ENCODE peak calls at places on chromosomes 11 and 22, in seven cellular contexts. C is K562, H is H1, T is SK-N-SH, L is HCT116, V is HepG2, M is GM12878. Z is an unnamed sample.

GRCh38 chr22:43085658-43086606 is 3.3 kb downstream of the TTLL1 start:
- DNase-seq in C (no peak), H (no peak), T (no peak), L (no peak), V (no peak), M (peak; percentile 40), Z (no peak)

GRCh38 chr11:9315078-9315688 is 790 bp upstream of the TMEM41B start:
- DNase-seq in C (peak; percentile 20), H (no peak), T (no peak), L (no peak), V (no peak), M (no peak), Z (no peak)

GRCh38 chr22:40721266-40721665 is 42.0 kb downstream of the MCHR1 start:
- DNase-seq in C (no peak), H (no peak), T (peak; percentile 50), L (no peak), V (peak; percentile 40), M (no peak), Z (no peak)

GRCh38 chr11:22832315-22833041 is 2.9 kb upstream of the SVIP start:
- DNase-seq in C (peak; percentile 21), H (no peak), T (no peak), L (peak; percentile 6), V (peak; percentile 15), M (no peak), Z (no peak)

GRCh38 chr22:22565991-22566390 is 6.9 kb upstream of the PRAME start:
- DNase-seq in C (no peak), H (no peak), T (no peak), L (no peak), V (no peak), M (no peak), Z (no peak)

GRCh38 chr11:11253995-11254394 is 99.1 kb downstream of the CSNK2A3 start:
- DNase-seq in C (no peak), H (no peak), T (no peak), L (no peak), V (no peak), M (no peak), Z (no peak)

GRCh38 chr11:44595964-44596381 is 30.5 kb downstream of the CD82 start:
- DNase-seq in C (no peak), H (no peak), T (no peak), L (no peak), V (no peak), M (no peak), Z (no peak)

GRCh38 chr11:82906236-82906635 is 4.7 kb downstream of the DDIAS start:
- DNase-seq in C (no peak), H (no peak), T (no peak), L (peak; percentile 15), V (peak; percentile 26), M (no peak), Z (no peak)

GRCh38 chr11:105167244-105167643 is 27.7 kb upstream of the CARD18 start:
- DNase-seq in C (no peak), H (no peak), T (no peak), L (no peak), V (no peak), M (no peak), Z (no peak)

GRCh38 chr11:32916361-32916760 is 23.8 kb downstream of the QSER1 start:
- DNase-seq in C (no peak), H (no peak), T (no peak), L (no peak), V (no peak), M (no peak), Z (no peak)

DNA sequence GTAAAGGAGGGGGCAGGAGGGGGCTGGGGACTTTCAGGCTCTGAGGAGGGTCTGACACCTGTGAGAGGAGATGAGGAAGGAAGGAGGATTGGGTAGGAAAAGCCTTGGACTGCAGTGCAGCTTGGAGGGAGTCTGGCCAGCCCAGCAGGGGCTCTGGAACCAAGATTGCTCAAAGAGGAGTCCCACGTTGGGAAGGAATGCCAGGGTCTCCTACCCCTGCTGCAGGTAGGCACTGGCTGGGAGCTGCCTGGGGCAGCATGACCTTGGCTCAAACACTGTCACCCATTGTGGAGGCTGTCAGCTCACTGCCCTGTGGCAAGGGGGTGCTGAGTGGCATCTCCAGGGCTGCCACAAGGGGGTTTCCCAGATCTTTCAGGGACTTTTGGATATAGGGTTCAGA is 94.5 kb downstream of the RPS6KA4 start:
- DNase-seq in C (no peak), H (no peak), T (no peak), L (no peak), V (no peak), M (no peak), Z (no peak)
- TF ChIP-seq JUND in C (no peak), H (no peak), T (no peak), L (no peak), V (no peak), M (no peak), Z (no peak)

GRCh38 chr22:19713650-19714319 is 518 bp upstream of the SEPTIN5 start:
- DNase-seq in C (no peak), H (no peak), T (peak; percentile 90), L (no peak), V (no peak), M (no peak), Z (no peak)
- TF ChIP-seq JUND in C (no peak), H (no peak), T (no peak), L (no peak), V (no peak), M (no peak), Z (no peak)

DNA sequence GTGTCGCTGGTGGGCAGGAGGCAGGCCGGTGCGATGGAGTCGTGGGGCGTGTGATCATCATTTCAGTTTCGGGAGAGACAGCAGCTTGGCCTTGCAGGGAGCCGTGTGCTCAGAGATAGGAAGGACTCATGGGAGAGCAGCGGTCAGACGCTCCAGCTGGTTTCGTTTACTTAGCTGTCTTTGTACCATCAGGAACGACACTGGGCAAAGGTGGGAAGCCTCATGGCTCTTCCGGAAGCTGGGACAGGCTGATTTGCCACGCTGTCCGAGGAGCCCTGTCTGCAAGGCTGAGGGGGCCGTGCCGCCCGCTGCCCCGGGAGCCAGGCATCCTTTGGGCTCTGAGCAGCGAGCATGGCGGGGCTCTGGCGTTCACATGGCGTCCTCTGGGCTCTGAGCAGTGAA is 32.7 kb downstream of the GRAMD4 start:
- DNase-seq in C (no peak), H (no peak), T (no peak), L (no peak), V (peak; percentile 62), M (no peak), Z (no peak)
- TF ChIP-seq JUND in C (no peak), H (no peak), T (no peak), L (no peak), V (no peak), M (no peak), Z (no peak)

GRCh38 chr11:125449586-125449985 is 46.5 kb downstream of the FEZ1 start:
- DNase-seq in C (no peak), H (no peak), T (no peak), L (no peak), V (no peak), M (no peak), Z (no peak)

GRCh38 chr11:125454047-125454446 is 42.0 kb downstream of the FEZ1 start:
- DNase-seq in C (peak; percentile 82), H (no peak), T (no peak), L (no peak), V (no peak), M (no peak), Z (no peak)

GRCh38 chr11:125452125-125452470 is 44.0 kb downstream of the FEZ1 start:
- DNase-seq in C (no peak), H (no peak), T (no peak), L (no peak), V (no peak), M (no peak), Z (no peak)

GRCh38 chr11:125448136-125448535 is 47.9 kb downstream of the FEZ1 start:
- DNase-seq in C (no peak), H (no peak), T (no peak), L (peak; percentile 24), V (no peak), M (no peak), Z (no peak)

DNA sequence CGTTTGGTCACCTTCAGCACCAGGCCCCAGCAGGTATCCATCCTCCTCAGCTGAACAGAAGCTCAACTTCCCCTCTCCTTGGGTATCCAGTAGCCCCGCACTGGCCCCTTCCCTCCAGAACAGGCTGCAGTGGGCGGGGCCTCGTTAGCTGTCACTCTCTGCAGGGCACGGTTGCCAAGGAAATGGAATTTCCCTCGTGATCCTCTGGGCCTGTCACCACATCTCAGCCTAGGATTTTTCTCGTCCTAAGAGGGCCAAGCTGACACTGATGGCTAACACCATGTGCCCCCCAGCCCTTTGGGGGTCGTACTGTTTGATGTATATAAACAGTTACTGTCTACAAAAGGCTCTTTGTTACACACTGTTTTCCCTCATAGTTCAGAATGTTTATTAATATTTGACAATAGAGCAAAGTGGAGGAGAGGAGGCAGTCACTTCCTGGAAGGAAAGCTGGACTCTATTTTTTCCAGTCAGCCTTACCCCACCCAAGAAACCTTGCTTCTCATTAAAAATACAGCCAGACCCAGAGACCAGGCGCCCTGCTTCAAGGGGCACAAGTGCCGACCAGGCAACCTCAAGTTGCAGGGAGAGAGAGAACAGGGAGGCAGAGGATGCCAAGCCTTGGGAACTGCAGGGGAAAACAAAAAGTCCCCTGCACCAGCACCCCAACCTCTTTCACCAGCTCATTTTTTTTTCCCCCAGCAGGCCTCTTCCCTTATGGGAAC is 44.5 kb downstream of the FEZ1 start:
- DNase-seq in C (peak; percentile 57), H (no peak), T (peak; percentile 80), L (no peak), V (no peak), M (no peak), Z (peak; percentile 42)
- TF ChIP-seq JUND in C (no peak), H (no peak), T (no peak), L (no peak), V (no peak), M (no peak), Z (no peak)

DNA sequence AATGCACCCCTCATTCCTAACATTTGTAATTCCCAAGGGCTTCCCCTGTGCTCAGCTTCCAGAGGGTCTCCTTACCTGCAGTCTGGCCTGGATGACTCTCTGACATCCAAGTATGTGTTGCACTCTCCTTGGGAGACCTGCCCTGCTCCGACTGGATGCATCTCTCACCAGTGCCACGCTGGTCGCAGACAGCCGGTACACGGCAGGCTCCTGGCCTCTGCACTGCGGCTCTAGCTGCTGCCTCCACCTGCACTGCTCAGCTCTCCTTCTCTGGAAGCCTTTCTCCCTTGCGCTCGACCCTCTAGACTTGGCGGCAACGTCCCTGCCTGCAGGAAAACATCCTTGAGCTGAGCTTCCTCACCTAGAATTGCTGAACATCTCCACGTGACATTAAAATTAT is 685.9 kb downstream of the BRD1 start:
- DNase-seq in C (no peak), H (no peak), T (no peak), L (no peak), V (no peak), M (no peak), Z (no peak)
- TF ChIP-seq JUND in C (no peak), H (no peak), T (no peak), L (no peak), V (no peak), M (no peak), Z (no peak)

GRCh38 chr11:47270331-47271271 is 668 bp downstream of the MADD start:
- DNase-seq in C (peak; percentile 60), H (no peak), T (peak; percentile 63), L (no peak), V (peak; percentile 49), M (no peak), Z (peak; percentile 45)
- TF ChIP-seq JUND in C (peak; percentile 22), H (no peak), T (no peak), L (no peak), V (no peak), M (no peak), Z (no peak)